ENCODE peak calls at places on chromosomes 2 and 18, in seven cellular contexts. Y is AG20443; W is stimulated activated CD4-positive, alpha-beta T cell treated with anti-CD3 and anti-CD28 coated beads, Interleukin-1b, Interleukin-23, amount 100 ng/mL, for 24 hours; Q is fibroblast of mammary gland; V is H4; G is activated CD4-positive, alpha-beta T cell treated with anti-CD3 and anti-CD28 coated beads for 36 hours; J is NCI-H510A treated with DMSO at 0.1 percent for 48 hours. P is an unnamed sample.

GRCh38 chr2:230160112-230160660 is 59.6 kb downstream of the SP110 start:
- DNase-seq in V (no peak), W (peak), Q (peak), J (peak), Y (peak), G (peak), P (peak)

GRCh38 chr2:205811387-205811786 is 129.1 kb downstream of the NRP2 start:
- DNase-seq in V (no peak), Y (no peak), Q (peak), G (no peak), W (no peak), J (no peak), P (peak)

GRCh38 chr18:35024965-35025364 is 16.2 kb upstream of the MAPRE2 start:
- DNase-seq in V (peak), W (no peak), J (peak), G (no peak), Y (peak), Q (peak), P (peak)

GRCh38 chr2:237201461-237202287 is 116.0 kb downstream of the COPS8 start:
- DNase-seq in J (no peak), W (no peak), G (no peak), Q (peak), Y (peak), V (peak), P (peak)

GRCh38 chr2:16716051-16716450 is 50.4 kb upstream of the CYRIA start:
- DNase-seq in J (no peak), G (no peak), Y (no peak), W (no peak), Q (no peak), V (no peak), P (no peak)

GRCh38 chr2:65020943-65021528 is 31.8 kb downstream of the SLC1A4 start:
- DNase-seq in V (no peak), G (no peak), Y (no peak), Q (no peak), J (no peak), W (no peak), P (no peak)

GRCh38 chr2:232009639-232010274 is 48.2 kb downstream of the DIS3L2 start:
- DNase-seq in V (no peak), G (no peak), W (no peak), Y (no peak), Q (no peak), J (no peak), P (no peak)

GRCh38 chr2:216034065-216034464 is 20.7 kb upstream of the MREG start:
- DNase-seq in Y (peak), Q (peak), W (peak), G (peak), J (peak), V (peak), P (peak)

GRCh38 chr2:177983183-177983788 is 89.3 kb downstream of the PDE11A start:
- DNase-seq in W (no peak), V (peak), Q (peak), G (peak), J (peak), Y (peak), P (peak)

GRCh38 chr2:41764919-41765318 is 282.9 kb upstream of the PKDCC start:
- DNase-seq in G (no peak), Y (no peak), J (no peak), V (no peak), W (no peak), Q (no peak), P (no peak)

GRCh38 chr2:113124984-113125855 is 2.2 kb upstream of the IL1RN start:
- DNase-seq in Y (no peak), J (no peak), V (no peak), W (no peak), G (no peak), Q (peak), P (no peak)

GRCh38 chr18:4293337-4293736 is 161.8 kb downstream of the DLGAP1 start:
- DNase-seq in J (no peak), G (no peak), Y (no peak), W (no peak), Q (no peak), V (no peak), P (no peak)

GRCh38 chr18:31789409-31789808 is 28.7 kb upstream of the SLC25A52 start:
- DNase-seq in Y (no peak), J (no peak), W (no peak), V (no peak), G (no peak), Q (no peak), P (no peak)

GRCh38 chr2:111632661-111633060 is 251.3 kb downstream of the ANAPC1 start:
- DNase-seq in V (no peak), Q (no peak), J (no peak), G (peak), Y (no peak), W (no peak), P (peak)

GRCh38 chr2:175743020-175743419 is 259.0 kb downstream of the LNPK start:
- DNase-seq in W (no peak), G (no peak), Y (peak), V (no peak), Q (peak), J (no peak), P (no peak)

GRCh38 chr2:215635788-215636139 is 199.9 kb upstream of the FN1 start:
- DNase-seq in G (no peak), J (no peak), V (no peak), W (no peak), Q (peak), Y (no peak), P (peak)

GRCh38 chr2:46143401-46144132 is 153.6 kb upstream of the EPAS1 start:
- DNase-seq in J (no peak), Y (no peak), V (no peak), G (no peak), Q (no peak), W (no peak), P (no peak)

GRCh38 chr2:158717366-158718195 is 77.5 kb upstream of the DAPL1 start:
- DNase-seq in V (no peak), Y (no peak), W (no peak), J (no peak), Q (no peak), G (no peak), P (no peak)

GRCh38 chr18:37565985-37566478 is 434 bp upstream of the CELF4 start:
- DNase-seq in Y (peak), Q (peak), G (peak), W (no peak), V (peak), J (peak), P (peak)

GRCh38 chr2:133513893-133514292 is 54.4 kb downstream of the NCKAP5 start:
- DNase-seq in J (no peak), G (no peak), V (no peak), Y (no peak), Q (no peak), W (no peak), P (no peak)

GRCh38 chr2:208595386-208596275 is 189.0 kb downstream of the PTH2R start:
- DNase-seq in J (peak), Y (no peak), V (peak), G (no peak), W (no peak), Q (peak), P (no peak)

GRCh38 chr2:164205347-164205746 is 415.9 kb downstream of the GRB14 start:
- DNase-seq in Y (peak), V (peak), G (no peak), Q (peak), J (no peak), W (no peak), P (peak)

GRCh38 chr2:33068261-33068660 is 121.5 kb downstream of the LTBP1 start:
- DNase-seq in W (no peak), V (no peak), Y (no peak), Q (peak), G (no peak), J (no peak), P (peak)

GRCh38 chr18:77208969-77209368 is 40.7 kb upstream of the GALR1 start:
- DNase-seq in Q (peak), J (no peak), Y (no peak), W (no peak), V (peak), G (peak), P (peak)

GRCh38 chr2:231928481-231928880 is 2.3 kb upstream of the NPPC start:
- DNase-seq in G (no peak), V (no peak), J (no peak), Q (no peak), W (no peak), Y (peak), P (no peak)

GRCh38 chr2:70939847-70940580 is 4.3 kb downstream of the ATP6V1B1 start:
- DNase-seq in G (no peak), Q (no peak), W (no peak), Y (no peak), V (no peak), J (no peak), P (no peak)

GRCh38 chr2:150274108-150274507 is 213.4 kb downstream of the RND3 start:
- DNase-seq in G (no peak), W (no peak), Y (no peak), Q (peak), J (no peak), V (no peak), P (peak)